ENCODE peak calls at places on chromosomes 16 and 17, in six cellular contexts. V is astrocyte of the spinal cord, H is aorta, R is brain microvascular endothelial cell, B is fibroblast of villous mesenchyme, J is fibroblast of pulmonary artery. E is an unnamed sample.
A peak's percentile ranks its signal among the peaks of the same experiment; 100 is the strongest.

GRCh38 chr16:81238296-81239011 is at the start of gene BCO1:
- DNase-seq in R (peak; percentile 37), V (peak; percentile 67), J (peak; percentile 58), B (peak; percentile 77), H (no peak), E (no peak)

GRCh38 chr17:20263595-20263994 is 203.7 kb downstream of the LGALS9B start:
- DNase-seq in R (peak; percentile 24), J (peak; percentile 31), V (peak; percentile 56), H (no peak), B (peak; percentile 63), E (peak; percentile 26)

GRCh38 chr16:8924214-8924613 is 39.5 kb downstream of the USP7 start:
- DNase-seq in V (no peak), J (no peak), R (no peak), B (peak; percentile 12), H (no peak), E (no peak)

GRCh38 chr16:70713342-70713741 is 27.5 kb upstream of the MTSS2 start:
- DNase-seq in R (no peak), J (no peak), V (no peak), B (peak; percentile 48), H (no peak), E (no peak)

GRCh38 chr17:8393470-8394231 is 4.0 kb downstream of the RNF222 start:
- DNase-seq in R (no peak), H (no peak), V (no peak), B (no peak), J (no peak), E (no peak)

GRCh38 chr17:70390059-70390458 is 220.7 kb downstream of the KCNJ2 start:
- DNase-seq in B (peak; percentile 3), R (no peak), V (no peak), H (no peak), J (no peak), E (no peak)

GRCh38 chr17:83126275-83126930 is 47.0 kb downstream of the METRNL start:
- DNase-seq in B (no peak), H (peak; percentile 70), V (no peak), R (no peak), J (no peak), E (no peak)

GRCh38 chr16:57643166-57643813 is 14.9 kb downstream of the ADGRG1 start:
- DNase-seq in H (no peak), V (peak; percentile 59), J (no peak), R (peak; percentile 6), B (no peak), E (peak; percentile 29)

GRCh38 chr17:29699283-29699682 is 76.6 kb upstream of the CORO6 start:
- DNase-seq in J (no peak), B (peak; percentile 56), R (no peak), H (no peak), V (no peak), E (no peak)

GRCh38 chr16:667780-668518 is at the start of gene RHOT2:
- DNase-seq in J (peak; percentile 90), B (peak; percentile 92), H (peak; percentile 98), V (peak; percentile 89), R (peak; percentile 80), E (no peak)

GRCh38 chr17:47257651-47258339 is 4.2 kb downstream of the ITGB3 start:
- DNase-seq in J (peak; percentile 62), B (peak; percentile 78), V (peak; percentile 80), H (no peak), R (peak; percentile 69), E (peak; percentile 43)

GRCh38 chr17:66602659-66603363 is 232.1 kb upstream of the CACNG5 start:
- DNase-seq in V (peak; percentile 56), B (peak; percentile 25), J (peak; percentile 80), R (peak; percentile 18), H (no peak), E (no peak)

GRCh38 chr16:4679854-4680636 is 13.3 kb upstream of the NUDT16L1 start:
- DNase-seq in H (peak; percentile 86), B (peak; percentile 86), J (peak; percentile 23), R (no peak), V (no peak), E (no peak)

GRCh38 chr16:57401943-57402640 is 2.5 kb upstream of the CCL17 start:
- DNase-seq in B (no peak), H (peak; percentile 45), R (no peak), J (no peak), V (no peak), E (no peak)

GRCh38 chr16:3514621-3515020 is 13.8 kb downstream of the CLUAP1 start:
- DNase-seq in J (peak; percentile 6), R (peak; percentile 74), V (peak; percentile 41), B (peak; percentile 89), H (no peak), E (no peak)

GRCh38 chr16:82055728-82056549 is 20.9 kb downstream of the HSD17B2 start:
- DNase-seq in V (no peak), B (peak; percentile 55), J (no peak), H (no peak), R (no peak), E (no peak)

GRCh38 chr17:30299000-30299399 is 7.3 kb upstream of the BLMH start:
- DNase-seq in R (no peak), V (peak; percentile 27), B (no peak), H (no peak), J (peak; percentile 56), E (no peak)

GRCh38 chr16:27458196-27458728 is 56.3 kb downstream of the IL21R start:
- DNase-seq in J (no peak), B (no peak), R (no peak), H (peak; percentile 46), V (no peak), E (no peak)

GRCh38 chr16:57061084-57061905 is 31.1 kb upstream of the CPNE2 start:
- DNase-seq in R (no peak), H (peak; percentile 92), B (peak; percentile 81), V (no peak), J (peak; percentile 69), E (peak; percentile 53)

GRCh38 chr17:30005709-30006320 is 64.4 kb downstream of the EFCAB5 start:
- DNase-seq in R (peak; percentile 46), J (peak; percentile 65), H (no peak), V (no peak), B (peak; percentile 41), E (no peak)

GRCh38 chr17:19448341-19449268 is 37.6 kb downstream of the RNF112 start:
- DNase-seq in J (peak; percentile 99), H (no peak), B (peak; percentile 99), V (peak; percentile 94), R (peak; percentile 92), E (peak; percentile 87)

GRCh38 chr17:34364741-34365140 is 1.7 kb upstream of the CCL1 start:
- DNase-seq in B (no peak), R (no peak), V (no peak), H (no peak), J (no peak), E (no peak)

GRCh38 chr17:17320188-17320910 is 17.2 kb downstream of the NT5M start:
- DNase-seq in H (peak; percentile 24), J (no peak), R (no peak), V (no peak), B (no peak), E (no peak)

GRCh38 chr16:76371441-76371840 is 94.2 kb downstream of the CNTNAP4 start:
- DNase-seq in B (no peak), R (no peak), V (no peak), J (no peak), H (no peak), E (no peak)

DNA sequence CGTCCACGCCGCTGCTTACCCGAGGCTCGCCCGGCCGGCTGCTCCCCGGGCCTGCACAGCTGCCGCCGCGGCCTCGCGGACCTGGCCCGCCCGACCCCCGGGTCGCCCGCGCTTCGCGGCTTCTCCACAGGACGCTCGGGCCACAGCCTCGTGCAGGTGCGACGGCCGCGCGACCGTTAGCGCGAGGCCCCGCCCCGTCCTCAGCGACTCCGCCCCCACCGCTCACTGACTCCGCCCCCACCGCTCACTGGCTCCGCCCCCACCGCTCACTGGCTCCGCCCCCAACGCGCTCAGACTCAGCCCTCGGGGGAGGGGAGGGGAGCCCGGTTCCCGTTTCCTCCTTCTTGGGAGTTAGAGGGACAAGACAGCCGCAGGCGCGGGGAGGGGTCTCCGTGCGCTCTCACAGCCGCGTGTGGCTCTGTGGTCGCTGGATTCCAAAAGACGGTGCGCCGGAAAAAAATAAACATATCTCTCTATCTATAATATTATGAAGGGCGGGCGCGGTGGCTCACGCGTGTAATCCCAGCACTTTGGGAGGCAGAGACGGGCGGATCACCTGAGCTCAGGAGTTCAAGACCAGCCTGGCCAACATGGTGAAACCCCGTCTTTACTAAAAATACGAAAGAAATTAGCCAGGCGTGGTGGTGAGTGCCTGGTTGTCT is at the start of gene MEIOB:
- DNase-seq in R (peak; percentile 2), H (peak; percentile 77), J (no peak), V (peak; percentile 6), B (peak; percentile 38), E (no peak)
- H3K4me3 ChIP-seq in R (peak within 1 kb of the TSS; percentile 30), H (no peak within 1 kb of the TSS), J (peak within 1 kb of the TSS; percentile 30), V (peak within 1 kb of the TSS; percentile 29), B (peak within 1 kb of the TSS; percentile 47), E (peak within 1 kb of the TSS; percentile 18)

GRCh38 chr16:74123195-74123594 is 173.4 kb upstream of the PSMD7 start:
- DNase-seq in V (no peak), R (no peak), H (no peak), B (no peak), J (no peak), E (no peak)
- H3K4me3 ChIP-seq in V (no peak overlapping the region), R (no peak overlapping the region), H (no peak overlapping the region), B (no peak overlapping the region), J (no peak overlapping the region), E (no peak overlapping the region)

DNA sequence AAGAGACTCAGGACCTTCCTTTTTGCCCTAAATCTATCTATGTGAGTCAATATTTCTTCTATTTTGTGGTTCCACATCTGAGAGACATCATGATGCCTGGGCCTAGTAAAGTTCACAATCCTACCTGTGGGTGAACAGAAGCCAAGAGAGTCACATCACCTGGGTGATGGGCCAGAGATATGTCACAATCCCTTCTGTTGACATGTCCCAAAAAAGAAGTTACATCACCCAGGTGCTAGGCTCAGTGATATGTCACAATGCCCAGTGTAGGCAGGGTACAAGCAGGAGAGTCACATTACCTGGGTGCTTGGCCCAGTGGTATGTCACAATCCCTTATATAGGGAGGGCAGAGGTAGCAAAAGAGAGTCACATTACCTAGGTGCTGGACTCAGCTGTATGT is 2101.9 kb downstream of the TP53TG3F start:
- DNase-seq in H (no peak), V (no peak), J (no peak), R (no peak), B (no peak), E (no peak)
- H3K4me3 ChIP-seq in H (no peak overlapping the region), V (no peak overlapping the region), J (no peak overlapping the region), R (no peak overlapping the region), B (no peak overlapping the region), E (no peak overlapping the region)

GRCh38 chr16:54282923-54283734 is 3.5 kb downstream of the IRX3 start:
- DNase-seq in V (no peak), H (no peak), R (no peak), J (no peak), B (no peak), E (no peak)
- H3K4me3 ChIP-seq in V (peak overlapping the region; percentile 64), H (no peak overlapping the region), R (peak overlapping the region; percentile 64), J (no peak overlapping the region), B (peak overlapping the region; percentile 77), E (no peak overlapping the region)

GRCh38 chr17:72531729-72532128 is 410.9 kb downstream of the SOX9 start:
- DNase-seq in J (peak; percentile 41), V (no peak), R (no peak), H (no peak), B (no peak), E (no peak)
- H3K4me3 ChIP-seq in J (no peak overlapping the region), V (no peak overlapping the region), R (no peak overlapping the region), H (no peak overlapping the region), B (no peak overlapping the region), E (no peak overlapping the region)

GRCh38 chr16:64297863-64298579 is 823.8 kb downstream of the CDH11 start:
- DNase-seq in R (no peak), B (no peak), V (no peak), J (no peak), H (no peak), E (no peak)
- H3K4me3 ChIP-seq in R (no peak overlapping the region), B (no peak overlapping the region), V (no peak overlapping the region), J (no peak overlapping the region), H (no peak overlapping the region), E (no peak overlapping the region)

E was measured in BJ.